ENCODE peak calls at places on chromosomes 5 and 9, in five cellular contexts. U, G, J, H and E are unnamed samples.
A peak's percentile ranks its signal among the peaks of the same experiment; 100 is the strongest.

GRCh38 chr5:34895641-34896419 is 19.5 kb downstream of the RAD1 start:
- DNase-seq in U (no peak), G (no peak), J (no peak), H (no peak), E (no peak)

GRCh38 chr9:32413424-32413823 is 29.0 kb downstream of the ACO1 start:
- DNase-seq in U (no peak), G (no peak), J (no peak), H (no peak), E (no peak)

GRCh38 chr5:135203593-135204036 is 169.6 kb upstream of the PITX1 start:
- DNase-seq in U (no peak), G (no peak), J (no peak), H (peak; percentile 45), E (peak; percentile 47)

GRCh38 chr5:159764283-159764927 is 151.9 kb upstream of the ADRA1B start:
- DNase-seq in U (no peak), G (no peak), J (no peak), H (no peak), E (peak; percentile 76)

GRCh38 chr5:4479381-4479780 is 660.7 kb upstream of the ADAMTS16 start:
- DNase-seq in U (no peak), G (no peak), J (no peak), H (no peak), E (peak; percentile 36)

GRCh38 chr5:160646033-160646432 is 206.0 kb downstream of the ATP10B start:
- DNase-seq in U (no peak), G (no peak), J (no peak), H (no peak), E (no peak)

GRCh38 chr9:138022756-138023393 is 145.3 kb downstream of the CACNA1B start:
- DNase-seq in U (peak; percentile 66), G (no peak), J (no peak), H (no peak), E (no peak)

GRCh38 chr9:91951944-91952520 is 2.0 kb upstream of the ROR2 start:
- DNase-seq in U (no peak), G (no peak), J (no peak), H (no peak), E (peak; percentile 43)

GRCh38 chr5:84383816-84384603 is 670 bp downstream of the EDIL3 start:
- DNase-seq in U (peak; percentile 76), G (no peak), J (peak; percentile 45), H (no peak), E (peak; percentile 18)

GRCh38 chr5:2378108-2378507 is 373.4 kb downstream of the IRX2 start:
- DNase-seq in U (no peak), G (no peak), J (no peak), H (no peak), E (no peak)

GRCh38 chr5:135880801-135881200 is 14.8 kb downstream of the IL9 start:
- DNase-seq in U (no peak), G (no peak), J (no peak), H (no peak), E (no peak)

GRCh38 chr5:148912714-148913398 is 86.4 kb downstream of the ADRB2 start:
- DNase-seq in U (peak; percentile 55), G (no peak), J (peak; percentile 79), H (peak; percentile 16), E (no peak)

GRCh38 chr9:24090566-24090965 is 264.5 kb upstream of the ELAVL2 start:
- DNase-seq in U (no peak), G (no peak), J (no peak), H (no peak), E (peak; percentile 12)

GRCh38 chr9:136808075-136808780 is 480 bp downstream of the RABL6 start:
- DNase-seq in U (no peak), G (no peak), J (peak; percentile 25), H (no peak), E (peak; percentile 39)

DNA sequence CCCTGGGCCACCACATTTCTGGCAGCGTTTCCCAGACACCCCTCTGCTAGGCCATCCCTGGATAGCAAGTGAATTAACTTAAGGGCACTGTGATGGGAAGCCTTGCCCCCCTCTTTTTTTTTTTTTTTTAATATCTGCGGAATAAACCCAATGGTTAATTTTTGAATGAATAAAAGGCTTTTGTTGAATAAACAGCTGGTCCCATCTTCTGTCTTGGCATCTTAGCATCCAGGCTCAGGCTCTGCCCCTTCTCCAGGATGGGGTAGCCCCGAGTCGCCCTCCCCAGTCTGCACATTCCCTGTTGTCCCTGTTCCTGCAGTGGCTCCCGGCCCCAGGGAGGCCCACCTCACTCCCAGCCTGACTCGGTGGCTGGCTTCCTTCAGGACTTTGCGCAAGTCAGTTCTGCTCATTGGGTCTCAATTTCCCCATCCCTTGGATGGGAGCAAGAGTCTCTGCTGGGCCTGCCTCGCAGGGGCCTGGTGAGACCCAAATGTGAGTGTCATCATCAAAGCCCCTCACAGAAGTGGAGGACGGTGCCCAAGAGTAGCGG is 29.0 kb upstream of the HMCN2 start:
- DNase-seq in U (no peak), G (no peak), J (no peak), H (no peak), E (no peak)
- TF ChIP-seq CTCF in U (no peak), G (no peak), J (no peak), H (no peak), E (no peak)

GRCh38 chr9:118395415-118395814 is 691.2 kb downstream of the TLR4 start:
- DNase-seq in U (no peak), G (peak; percentile 65), J (no peak), H (no peak), E (no peak)
- TF ChIP-seq MAX in U (no peak), G (no peak), J (no peak), H (no peak), E (no peak)

DNA sequence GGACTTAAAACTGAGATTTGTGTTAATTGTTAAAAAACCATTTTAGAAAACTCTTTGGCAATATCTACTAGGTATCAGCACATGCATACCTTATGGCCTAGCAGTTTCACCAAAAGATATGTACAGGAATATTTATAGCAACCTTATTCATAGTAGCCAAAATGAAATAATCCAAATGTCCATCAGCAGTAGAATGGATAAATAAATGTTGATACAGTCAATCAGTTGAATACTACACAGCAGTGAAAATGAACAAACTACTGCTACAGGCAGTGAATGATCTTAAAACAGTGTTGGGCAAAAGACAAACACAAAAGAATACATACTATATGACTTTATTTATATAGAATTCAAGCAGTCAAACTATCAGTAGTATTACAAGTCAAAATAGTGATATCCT is 16.4 kb downstream of the RFESD start:
- DNase-seq in U (no peak), G (no peak), J (no peak), H (no peak), E (no peak)
- TF ChIP-seq CTCF in U (no peak), G (no peak), J (no peak), H (no peak), E (no peak)

DNA sequence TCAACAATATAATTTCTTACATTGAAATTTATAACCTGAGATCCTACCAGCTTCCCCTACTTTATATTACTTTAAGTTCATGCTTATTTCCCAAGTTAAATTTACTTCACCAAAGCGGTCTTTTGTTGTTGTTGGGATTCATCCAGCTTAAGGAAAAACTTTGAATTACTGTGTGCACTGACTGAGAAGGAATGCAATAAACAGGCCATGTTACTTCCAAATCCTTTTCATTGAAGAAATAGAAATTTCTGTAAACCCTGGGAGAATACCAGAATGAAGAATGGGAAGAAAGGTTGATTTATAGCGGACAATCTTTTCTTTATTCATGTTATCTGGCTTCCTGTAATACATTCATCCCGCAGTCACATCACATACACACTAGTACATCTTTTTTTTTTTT is 8.8 kb downstream of the PCA3 start:
- DNase-seq in U (no peak), G (no peak), J (peak; percentile 17), H (no peak), E (no peak)
- TF ChIP-seq MAX in U (no peak), G (no peak), J (no peak), H (no peak), E (no peak)

DNA sequence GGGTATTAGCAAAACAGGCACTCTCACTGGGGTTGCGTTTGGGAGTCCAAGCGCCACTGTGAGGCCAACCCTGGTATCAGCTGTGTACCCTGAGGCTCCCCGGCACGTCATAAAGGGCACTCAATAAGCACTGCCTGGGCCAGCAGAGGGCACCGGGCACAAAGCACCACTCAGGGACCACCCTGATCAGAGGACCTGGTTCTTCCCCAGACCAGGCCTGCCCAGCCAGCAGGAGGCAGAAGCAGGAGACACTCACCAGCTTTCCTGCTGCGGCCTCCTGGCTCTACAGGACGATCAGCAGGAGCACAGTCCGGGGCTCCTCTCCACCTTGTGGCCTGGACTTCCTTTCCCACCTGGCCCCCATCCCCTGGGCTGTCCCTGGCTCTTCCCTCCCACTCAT is 12.6 kb downstream of the MGAT1 start:
- DNase-seq in U (peak; percentile 60), G (no peak), J (peak; percentile 26), H (peak; percentile 48), E (peak; percentile 58)
- TF ChIP-seq CTCF in U (no peak), G (no peak), J (peak; percentile 33), H (peak; percentile 45), E (peak; percentile 34)

GRCh38 chr5:67149933-67150523 is 46.6 kb downstream of the CD180 start:
- DNase-seq in U (no peak), G (no peak), J (no peak), H (no peak), E (no peak)
- TF ChIP-seq MAX in U (no peak), G (no peak), J (no peak), H (no peak), E (no peak)

GRCh38 chr5:9187614-9188013 is 358.3 kb downstream of the SEMA5A start:
- DNase-seq in U (no peak), G (no peak), J (no peak), H (no peak), E (no peak)
- TF ChIP-seq CTCF in U (no peak), G (no peak), J (no peak), H (no peak), E (no peak)

GRCh38 chr5:176714067-176714466 is 66.8 kb downstream of the TSPAN17 start:
- DNase-seq in U (no peak), G (no peak), J (no peak), H (no peak), E (peak; percentile 25)
- TF ChIP-seq MAX in U (no peak), G (no peak), J (no peak), H (no peak), E (no peak)

GRCh38 chr9:128554155-128554862 is 1.9 kb downstream of the SPTAN1 start:
- DNase-seq in U (peak; percentile 68), G (peak; percentile 27), J (peak; percentile 64), H (peak; percentile 85), E (peak; percentile 46)
- TF ChIP-seq CTCF in U (no peak), G (no peak), J (no peak), H (peak; percentile 34), E (no peak)

DNA sequence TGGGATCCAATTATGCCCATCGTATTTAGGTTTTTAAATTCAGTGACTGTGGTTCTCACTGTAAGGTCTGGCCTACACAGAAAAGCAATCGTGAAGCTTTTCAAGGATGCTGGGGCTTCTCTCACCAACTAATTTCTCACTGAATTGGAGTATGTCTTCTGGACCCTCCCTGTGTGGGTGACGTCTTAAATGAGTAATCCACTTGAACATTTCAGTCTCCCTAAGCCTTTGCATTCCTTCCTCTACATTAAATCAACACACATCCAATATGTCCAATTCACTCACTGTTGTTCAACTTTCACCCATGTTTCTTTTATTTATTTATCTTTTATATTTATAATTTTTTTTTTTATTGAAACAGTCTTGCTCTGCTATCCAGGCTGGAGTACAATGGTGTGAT is 12.5 kb upstream of the BTF3 start:
- DNase-seq in U (no peak), G (no peak), J (no peak), H (no peak), E (no peak)
- TF ChIP-seq MAX in U (no peak), G (no peak), J (no peak), H (no peak), E (no peak)